ENCODE peak calls at places on chromosomes 1 and 21, in nine cellular contexts. H, E, T, U, R, L, S, J and V are unnamed samples.
A peak's percentile ranks its signal among the peaks of the same experiment; 100 is the strongest.

GRCh38 chr1:87778896-87779295 is 450.2 kb downstream of the LMO4 start:
- DNase-seq in H (peak; percentile 64), E (no peak), T (no peak), U (no peak), R (peak; percentile 44), L (no peak), S (no peak), J (no peak), V (no peak)

GRCh38 chr21:46559291-46559983 is 45.4 kb downstream of the S100B start:
- DNase-seq in H (no peak), E (peak; percentile 77), T (no peak), U (no peak), R (no peak), L (no peak), S (peak; percentile 12), J (no peak), V (peak; percentile 52)

GRCh38 chr1:156489935-156490293 is 10.7 kb downstream of the MEF2D start:
- DNase-seq in H (no peak), E (no peak), T (no peak), U (no peak), R (no peak), L (no peak), S (no peak), J (no peak), V (no peak)

GRCh38 chr1:209405183-209405823 is 178.2 kb upstream of the CAMK1G start:
- DNase-seq in H (peak; percentile 90), E (no peak), T (peak; percentile 48), U (no peak), R (peak; percentile 36), L (no peak), S (no peak), J (no peak), V (no peak)

GRCh38 chr1:220910021-220910420 is 30.8 kb downstream of the HLX start:
- DNase-seq in H (no peak), E (no peak), T (no peak), U (no peak), R (no peak), L (no peak), S (no peak), J (no peak), V (no peak)

GRCh38 chr1:108830119-108831008 is 26.5 kb downstream of the AKNAD1 start:
- DNase-seq in H (peak; percentile 97), E (no peak), T (peak; percentile 93), U (peak; percentile 65), R (peak; percentile 96), L (peak; percentile 89), S (no peak), J (peak; percentile 62), V (no peak)

GRCh38 chr1:28526886-28527285 is 21.0 kb downstream of the RCC1 start:
- DNase-seq in H (no peak), E (no peak), T (no peak), U (no peak), R (no peak), L (no peak), S (no peak), J (no peak), V (no peak)

GRCh38 chr1:245389878-245390277 is 235.1 kb downstream of the KIF26B start:
- DNase-seq in H (no peak), E (no peak), T (no peak), U (no peak), R (no peak), L (no peak), S (no peak), J (no peak), V (no peak)